ENCODE peak calls at places on chromosomes 12 and 14, in ten cellular contexts. J is activated effector memory CD4-positive, alpha-beta T cell treated with Interleukin-2 at 50 U/mL for 16 hours; D is hypothalamus; O is GM12891; B is Daoy; I is stomach; N is mammary epithelial cell; Q is activated naive CD4-positive, alpha-beta T cell treated with anti-CD3 and anti-CD28 coated beads, Interleukin-2, amount 10 ng/mL, durations not matched to agents 7 days and 5 days; V is T-cell; Y is LoVo. Z is an unnamed sample.

GRCh38 chr14:56170028-56170427 is 51.8 kb downstream of the PELI2 start:
- DNase-seq in Y (no peak), D (no peak), V (no peak), N (no peak), Q (no peak), B (no peak), J (no peak), O (no peak), I (no peak), Z (no peak)

GRCh38 chr12:60921541-60921940 is 1325.7 kb downstream of the SLC16A7 start:
- DNase-seq in Q (no peak), B (no peak), D (no peak), N (no peak), J (no peak), V (no peak), Y (no peak), I (no peak), O (no peak), Z (no peak)

GRCh38 chr14:96741151-96741977 is 55.8 kb upstream of the VRK1 start:
- DNase-seq in I (peak), J (peak), B (peak), N (peak), Y (peak), Q (peak), D (peak), V (peak), O (peak), Z (peak)

GRCh38 chr12:57135939-57136338 is 7.7 kb downstream of the LRP1 start:
- DNase-seq in V (no peak), Y (no peak), N (no peak), I (no peak), Q (no peak), J (no peak), D (peak), O (no peak), B (no peak), Z (no peak)

GRCh38 chr14:56324831-56325230 is 206.6 kb downstream of the PELI2 start:
- DNase-seq in J (no peak), I (no peak), N (no peak), D (no peak), B (no peak), O (no peak), V (no peak), Q (no peak), Y (no peak), Z (no peak)

GRCh38 chr14:65109357-65109756 is 7.0 kb upstream of the MAX start:
- DNase-seq in N (no peak), B (no peak), V (no peak), Y (no peak), Q (no peak), I (no peak), D (no peak), J (no peak), O (no peak), Z (no peak)

GRCh38 chr12:110666892-110667291 is 22.0 kb downstream of the HVCN1 start:
- DNase-seq in I (no peak), D (no peak), J (no peak), N (no peak), B (no peak), O (no peak), V (no peak), Y (no peak), Q (no peak), Z (no peak)

GRCh38 chr12:63150255-63151060 is 543 bp downstream of the AVPR1A start:
- DNase-seq in Y (no peak), Q (no peak), J (no peak), I (no peak), O (peak), D (no peak), N (no peak), V (no peak), B (peak), Z (no peak)

Z was measured in CD4-positive, alpha-beta memory T cell.